ENCODE peak calls at places on chromosomes 13 and 19, in nine cellular contexts. K, M, F, I, G, E, P, A and L are unnamed samples.

GRCh38 chr13:48727252-48728011 is 73.7 kb downstream of the CYSLTR2 start:
- DNase-seq in K (peak; percentile 51), M (no peak), F (no peak), I (no peak), G (peak; percentile 92), E (no peak), P (no peak), A (no peak), L (no peak)

GRCh38 chr13:69677343-69677742 is 430.3 kb upstream of the ATXN8OS start:
- DNase-seq in K (no peak), M (no peak), F (no peak), I (no peak), G (no peak), E (no peak), P (no peak), A (no peak), L (no peak)

GRCh38 chr19:10004617-10005016 is 5.7 kb downstream of the COL5A3 start:
- DNase-seq in K (no peak), M (no peak), F (no peak), I (no peak), G (no peak), E (no peak), P (no peak), A (no peak), L (no peak)

GRCh38 chr13:35164324-35164932 is 222.4 kb downstream of the NBEA start:
- DNase-seq in K (no peak), M (no peak), F (peak; percentile 27), I (peak; percentile 56), G (peak; percentile 55), E (peak; percentile 20), P (peak; percentile 50), A (no peak), L (no peak)

GRCh38 chr19:32674153-32674958 is 624 bp downstream of the ANKRD27 start:
- DNase-seq in K (no peak), M (no peak), F (no peak), I (no peak), G (no peak), E (peak; percentile 14), P (no peak), A (no peak), L (no peak)

GRCh38 chr13:75881109-75881775 is 245.1 kb downstream of the LMO7 start:
- DNase-seq in K (no peak), M (no peak), F (no peak), I (no peak), G (peak; percentile 91), E (no peak), P (no peak), A (no peak), L (no peak)

GRCh38 chr13:98534821-98535220 is 42.1 kb downstream of the STK24 start:
- DNase-seq in K (no peak), M (no peak), F (no peak), I (no peak), G (no peak), E (no peak), P (peak; percentile 35), A (no peak), L (no peak)

GRCh38 chr19:38443458-38444001 is 10.0 kb downstream of the RYR1 start:
- DNase-seq in K (no peak), M (no peak), F (no peak), I (no peak), G (no peak), E (no peak), P (no peak), A (no peak), L (no peak)

GRCh38 chr13:73572824-73573223 is 514.0 kb downstream of the KLF5 start:
- DNase-seq in K (no peak), M (no peak), F (no peak), I (no peak), G (no peak), E (no peak), P (no peak), A (no peak), L (no peak)

DNA sequence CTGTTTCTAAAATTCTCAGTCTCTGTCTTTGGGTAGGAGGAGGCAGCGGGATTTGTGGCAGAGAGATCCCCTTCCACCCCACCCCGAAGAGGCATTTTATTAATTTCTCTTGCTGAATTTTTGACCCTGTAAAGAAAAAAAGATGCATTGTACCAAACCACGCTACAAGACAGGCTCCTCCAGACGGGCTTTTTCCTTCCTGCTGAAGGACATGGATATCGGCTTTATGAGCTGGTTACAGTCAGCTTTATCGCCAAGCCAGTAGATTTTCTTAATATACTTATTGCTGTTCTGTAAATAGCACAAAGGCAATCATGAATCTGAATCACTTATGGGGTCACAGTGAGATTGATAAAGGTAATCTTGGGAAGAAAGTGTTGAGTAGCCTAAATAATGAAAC is 24.5 kb downstream of the MBNL2 start:
- DNase-seq in K (no peak), M (no peak), F (no peak), I (no peak), G (no peak), E (no peak), P (no peak), A (no peak), L (no peak)
- H3K4me3 ChIP-seq in K (peak overlapping the region; percentile 28), M (peak overlapping the region; percentile 13), F (no peak overlapping the region), I (peak overlapping the region; percentile 48), G (peak overlapping the region; percentile 20), E (no peak overlapping the region), P (no peak overlapping the region), A (peak overlapping the region; percentile 29), L (no peak overlapping the region)

GRCh38 chr19:5035817-5036732 is 67.2 kb downstream of the KDM4B start:
- DNase-seq in K (no peak), M (no peak), F (no peak), I (no peak), G (no peak), E (no peak), P (no peak), A (no peak), L (no peak)
- H3K4me3 ChIP-seq in K (no peak overlapping the region), M (no peak overlapping the region), F (no peak overlapping the region), I (no peak overlapping the region), G (no peak overlapping the region), E (no peak overlapping the region), P (no peak overlapping the region), A (peak overlapping the region; percentile 12), L (no peak overlapping the region)

GRCh38 chr13:45828253-45828968 is 23.1 kb downstream of the SIAH3 start:
- DNase-seq in K (no peak), M (no peak), F (no peak), I (no peak), G (no peak), E (no peak), P (no peak), A (no peak), L (no peak)
- H3K4me3 ChIP-seq in K (no peak overlapping the region), M (no peak overlapping the region), F (no peak overlapping the region), I (no peak overlapping the region), G (no peak overlapping the region), E (no peak overlapping the region), P (no peak overlapping the region), A (no peak overlapping the region), L (no peak overlapping the region)

DNA sequence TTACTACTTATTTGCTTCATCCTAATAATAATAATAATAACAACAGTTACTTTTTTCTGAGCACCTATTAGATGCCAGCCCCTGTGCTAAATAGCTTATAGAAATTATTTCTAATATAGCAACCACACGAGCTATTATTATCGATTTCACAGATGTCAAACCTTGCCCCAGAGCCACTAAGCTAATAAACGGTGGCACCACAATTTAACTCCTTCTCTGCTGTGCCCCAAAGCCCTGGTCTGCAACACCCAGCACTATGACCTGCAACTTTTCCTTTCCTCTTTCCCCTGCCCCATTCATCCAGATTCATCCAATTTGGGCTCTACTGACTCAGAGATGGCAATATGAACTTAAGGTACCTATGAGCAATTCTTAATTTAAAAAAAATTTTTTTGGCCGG is 6.4 kb downstream of the RFX2 start:
- DNase-seq in K (no peak), M (no peak), F (no peak), I (no peak), G (no peak), E (no peak), P (no peak), A (no peak), L (no peak)
- H3K4me3 ChIP-seq in K (no peak overlapping the region), M (no peak overlapping the region), F (no peak overlapping the region), I (no peak overlapping the region), G (no peak overlapping the region), E (no peak overlapping the region), P (no peak overlapping the region), A (no peak overlapping the region), L (no peak overlapping the region)